ENCODE peak calls at places on chromosomes 3 and 15, in ten cellular contexts. A is astrocyte of the spinal cord; Z is CD4-positive, CD25-positive, alpha-beta regulatory T cell; I is A549; E is BJ; D is lower leg skin; L is cardiac muscle cell; S is tibial nerve; Q is thyroid gland; V is GM12865. K is an unnamed sample.

GRCh38 chr3:100516232-100516631 is 23.8 kb downstream of the TMEM45A start:
- DNase-seq in A (no peak), Z (peak), I (no peak), E (no peak), D (no peak), L (no peak), S (no peak), Q (no peak), V (no peak), K (no peak)

GRCh38 chr15:41480396-41481140 is 13.1 kb upstream of the ITPKA start:
- DNase-seq in A (no peak), Z (no peak), I (no peak), E (no peak), D (no peak), L (no peak), S (no peak), Q (no peak), V (no peak), K (no peak)

GRCh38 chr3:72234394-72234793 is 449.4 kb upstream of the PROK2 start:
- DNase-seq in A (peak), Z (no peak), I (no peak), E (peak), D (no peak), L (no peak), S (no peak), Q (peak), V (no peak), K (no peak)

GRCh38 chr15:99149366-99149765 is 44.5 kb downstream of the SYNM start:
- DNase-seq in A (no peak), Z (no peak), I (no peak), E (no peak), D (no peak), L (no peak), S (no peak), Q (no peak), V (no peak), K (no peak)

GRCh38 chr15:90659481-90659880 is 57.7 kb upstream of the BLM start:
- DNase-seq in A (no peak), Z (no peak), I (no peak), E (no peak), D (no peak), L (no peak), S (no peak), Q (no peak), V (no peak), K (no peak)

GRCh38 chr3:179027326-179027900 is 44.2 kb downstream of the ZMAT3 start:
- DNase-seq in A (peak), Z (no peak), I (no peak), E (no peak), D (no peak), L (no peak), S (no peak), Q (no peak), V (no peak), K (peak)

GRCh38 chr3:27511724-27512422 is 27.7 kb upstream of the SLC4A7 start:
- DNase-seq in A (no peak), Z (no peak), I (no peak), E (no peak), D (no peak), L (no peak), S (no peak), Q (no peak), V (no peak), K (no peak)

GRCh38 chr3:182730675-182731042 is 62.6 kb upstream of the ATP11B start:
- DNase-seq in A (no peak), Z (no peak), I (no peak), E (no peak), D (no peak), L (no peak), S (no peak), Q (no peak), V (no peak), K (no peak)

GRCh38 chr3:73653877-73654276 is 29.1 kb upstream of the PDZRN3 start:
- DNase-seq in A (peak), Z (no peak), I (no peak), E (no peak), D (no peak), L (no peak), S (no peak), Q (no peak), V (no peak), K (no peak)

GRCh38 chr3:59388555-59389280 is 338.9 kb upstream of the CFAP20DC start:
- DNase-seq in A (no peak), Z (peak), I (no peak), E (no peak), D (no peak), L (no peak), S (no peak), Q (no peak), V (peak), K (no peak)

GRCh38 chr3:126212629-126213375 is 32.4 kb upstream of the ALDH1L1 start:
- DNase-seq in A (peak), Z (peak), I (peak), E (no peak), D (no peak), L (peak), S (no peak), Q (peak), V (no peak), K (no peak)

GRCh38 chr15:25659251-25659650 is 203.9 kb downstream of the ATP10A start:
- DNase-seq in A (no peak), Z (no peak), I (no peak), E (no peak), D (no peak), L (no peak), S (no peak), Q (no peak), V (no peak), K (no peak)

GRCh38 chr3:14329116-14329830 is 73.1 kb upstream of the SLC6A6 start:
- DNase-seq in A (peak), Z (no peak), I (no peak), E (no peak), D (no peak), L (no peak), S (no peak), Q (no peak), V (no peak), K (no peak)

GRCh38 chr3:133832802-133833144 is 27.2 kb downstream of the SRPRB start:
- DNase-seq in A (no peak), Z (no peak), I (no peak), E (no peak), D (no peak), L (no peak), S (no peak), Q (no peak), V (no peak), K (no peak)

GRCh38 chr3:16842710-16843270 is 42.0 kb upstream of the PLCL2 start:
- DNase-seq in A (no peak), Z (peak), I (no peak), E (no peak), D (no peak), L (no peak), S (no peak), Q (no peak), V (no peak), K (peak)

GRCh38 chr3:30199096-30199734 is 407.2 kb upstream of the TGFBR2 start:
- DNase-seq in A (peak), Z (peak), I (peak), E (no peak), D (peak), L (peak), S (peak), Q (peak), V (peak), K (no peak)

GRCh38 chr3:169082634-169083033 is 580.9 kb downstream of the MECOM start:
- DNase-seq in A (no peak), Z (no peak), I (no peak), E (no peak), D (no peak), L (no peak), S (no peak), Q (no peak), V (no peak), K (no peak)

GRCh38 chr3:50318163-50318562 is 4.4 kb downstream of the HYAL2 start:
- DNase-seq in A (no peak), Z (no peak), I (no peak), E (no peak), D (no peak), L (no peak), S (no peak), Q (no peak), V (no peak), K (no peak)

GRCh38 chr15:96408591-96409183 is 78.2 kb downstream of the NR2F2 start:
- DNase-seq in A (no peak), Z (no peak), I (no peak), E (no peak), D (no peak), L (no peak), S (no peak), Q (no peak), V (no peak), K (no peak)

GRCh38 chr3:52688266-52688665 is 2.4 kb downstream of the GNL3 start:
- DNase-seq in A (no peak), Z (no peak), I (no peak), E (no peak), D (no peak), L (no peak), S (no peak), Q (no peak), V (no peak), K (peak)

GRCh38 chr15:99421172-99421656 is 144.6 kb upstream of the MEF2A start:
- DNase-seq in A (no peak), Z (peak), I (no peak), E (no peak), D (no peak), L (no peak), S (no peak), Q (no peak), V (no peak), K (no peak)

GRCh38 chr15:57227899-57228298 is 148.4 kb upstream of the CGNL1 start:
- DNase-seq in A (peak), Z (no peak), I (no peak), E (no peak), D (no peak), L (no peak), S (no peak), Q (no peak), V (no peak), K (no peak)

GRCh38 chr3:154932633-154933032 is 147.5 kb upstream of the MME start:
- DNase-seq in A (no peak), Z (no peak), I (no peak), E (no peak), D (no peak), L (no peak), S (no peak), Q (no peak), V (no peak), K (no peak)

GRCh38 chr3:14925729-14926591 is 21.4 kb upstream of the NR2C2 start:
- DNase-seq in A (peak), Z (peak), I (peak), E (no peak), D (no peak), L (peak), S (no peak), Q (peak), V (peak), K (peak)

GRCh38 chr15:69160976-69161877 is 792 bp downstream of the GLCE start:
- DNase-seq in A (peak), Z (peak), I (peak), E (no peak), D (no peak), L (peak), S (no peak), Q (peak), V (peak), K (no peak)

GRCh38 chr3:176190755-176191154 is 1006.5 kb downstream of the TBL1XR1 start:
- DNase-seq in A (no peak), Z (no peak), I (no peak), E (no peak), D (no peak), L (no peak), S (no peak), Q (no peak), V (no peak), K (no peak)

GRCh38 chr3:183924956-183925355 is 40.3 kb upstream of the PARL start:
- DNase-seq in A (peak), Z (no peak), I (peak), E (no peak), D (peak), L (no peak), S (no peak), Q (no peak), V (no peak), K (no peak)

GRCh38 chr15:56587686-56588085 is 122.7 kb upstream of the MNS1 start:
- DNase-seq in A (no peak), Z (no peak), I (no peak), E (no peak), D (no peak), L (no peak), S (no peak), Q (no peak), V (no peak), K (no peak)

GRCh38 chr15:28208583-28208982 is 109.5 kb upstream of the OCA2 start:
- DNase-seq in A (no peak), Z (no peak), I (no peak), E (no peak), D (no peak), L (no peak), S (no peak), Q (no peak), V (no peak), K (peak)

GRCh38 chr15:96177279-96177678 is 153.2 kb upstream of the NR2F2 start:
- DNase-seq in A (peak), Z (no peak), I (no peak), E (no peak), D (no peak), L (no peak), S (no peak), Q (no peak), V (no peak), K (no peak)

GRCh38 chr15:49843725-49844124 is 222.9 kb downstream of the DTWD1 start:
- DNase-seq in A (peak), Z (no peak), I (peak), E (no peak), D (no peak), L (no peak), S (no peak), Q (no peak), V (no peak), K (no peak)

GRCh38 chr3:111989061-111989678 is 9.6 kb upstream of the TAGLN3 start:
- DNase-seq in A (peak), Z (peak), I (peak), E (peak), D (no peak), L (peak), S (no peak), Q (no peak), V (peak), K (no peak)

GRCh38 chr3:12536423-12536822 is 8.9 kb downstream of the MKRN2OS start:
- DNase-seq in A (peak), Z (no peak), I (no peak), E (no peak), D (no peak), L (no peak), S (no peak), Q (no peak), V (no peak), K (no peak)

GRCh38 chr15:53527996-53528395 is 231.5 kb downstream of the WDR72 start:
- DNase-seq in A (no peak), Z (no peak), I (peak), E (no peak), D (no peak), L (no peak), S (no peak), Q (no peak), V (no peak), K (peak)

GRCh38 chr3:70736009-70736408 is 423.6 kb upstream of the MDFIC2 start:
- DNase-seq in A (peak), Z (no peak), I (no peak), E (no peak), D (no peak), L (no peak), S (no peak), Q (no peak), V (no peak), K (no peak)

GRCh38 chr3:38372214-38372601 is 25.6 kb downstream of the XYLB start:
- DNase-seq in A (no peak), Z (no peak), I (no peak), E (no peak), D (no peak), L (no peak), S (no peak), Q (no peak), V (no peak), K (no peak)

DNA sequence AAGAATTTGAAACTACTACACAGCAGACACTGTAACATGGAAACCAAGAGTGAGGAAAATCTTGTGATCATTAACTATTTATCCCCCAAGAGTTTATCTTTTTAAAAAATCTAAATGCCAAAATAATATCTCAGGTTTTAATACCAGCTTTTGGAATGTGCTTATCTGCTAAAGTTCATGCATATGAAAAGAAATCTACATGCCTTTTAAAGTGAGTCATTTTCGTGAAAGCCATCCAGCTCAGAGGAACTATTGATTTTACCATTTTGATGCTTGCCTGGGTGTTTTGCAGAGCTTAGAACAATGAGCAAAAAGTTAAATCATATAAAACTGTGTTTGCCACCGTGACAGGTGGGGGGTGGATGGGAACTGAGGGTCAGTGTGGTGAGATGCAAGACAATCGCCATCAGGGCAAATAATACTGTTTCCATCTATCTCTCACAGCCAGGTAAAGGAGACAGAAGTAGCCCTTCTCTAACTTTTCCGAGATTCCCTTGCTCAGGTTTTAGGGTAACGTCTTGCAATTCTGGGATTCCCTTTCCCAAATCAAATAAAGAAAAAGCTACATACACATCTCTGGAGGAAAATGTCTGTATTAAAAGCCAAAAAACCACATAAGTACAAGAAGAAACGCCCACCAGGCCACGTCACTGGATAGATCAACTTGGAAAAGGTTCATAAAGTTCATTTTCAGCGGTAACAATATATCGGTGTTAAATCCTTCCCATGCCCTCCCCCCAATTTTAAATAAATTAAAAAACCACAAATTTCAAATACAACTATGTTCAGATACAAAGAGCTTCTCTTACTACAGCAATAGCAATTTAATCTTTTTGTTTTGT is 2.0 kb downstream of the TMEM158 start:
- DNase-seq in A (peak), Z (no peak), I (no peak), E (no peak), D (no peak), L (no peak), S (no peak), Q (no peak), V (no peak), K (no peak)
- H3K4me3 ChIP-seq in A (peak), Z (no peak), I (peak), E (peak), D (no peak), L (peak), S (no peak), Q (no peak), V (no peak), K (no peak)

DNA sequence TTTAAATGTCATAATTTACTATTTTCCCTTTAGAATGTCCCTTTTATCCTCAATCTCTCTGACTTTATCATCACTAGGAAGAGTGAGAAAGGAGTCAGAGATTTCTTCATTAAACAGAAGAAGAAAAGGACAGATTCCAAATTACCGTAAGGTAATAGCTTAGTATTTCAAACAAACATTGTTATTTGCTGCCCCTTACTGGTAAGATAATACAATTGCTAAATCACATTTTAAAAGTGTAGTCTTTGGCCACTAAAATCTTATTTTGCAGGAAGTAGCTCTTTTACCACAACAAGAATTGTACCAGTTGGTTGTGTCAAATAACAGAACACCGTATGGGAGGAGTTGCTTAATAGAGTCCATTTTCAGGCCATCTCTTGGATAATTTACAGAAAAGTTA is 53.7 kb downstream of the CGGBP1 start:
- DNase-seq in A (peak), Z (peak), I (peak), E (peak), D (no peak), L (peak), S (no peak), Q (no peak), V (peak), K (peak)
- H3K4me3 ChIP-seq in A (no peak), Z (no peak), I (no peak), E (no peak), D (no peak), L (no peak), S (no peak), Q (no peak), V (no peak), K (no peak)

DNA sequence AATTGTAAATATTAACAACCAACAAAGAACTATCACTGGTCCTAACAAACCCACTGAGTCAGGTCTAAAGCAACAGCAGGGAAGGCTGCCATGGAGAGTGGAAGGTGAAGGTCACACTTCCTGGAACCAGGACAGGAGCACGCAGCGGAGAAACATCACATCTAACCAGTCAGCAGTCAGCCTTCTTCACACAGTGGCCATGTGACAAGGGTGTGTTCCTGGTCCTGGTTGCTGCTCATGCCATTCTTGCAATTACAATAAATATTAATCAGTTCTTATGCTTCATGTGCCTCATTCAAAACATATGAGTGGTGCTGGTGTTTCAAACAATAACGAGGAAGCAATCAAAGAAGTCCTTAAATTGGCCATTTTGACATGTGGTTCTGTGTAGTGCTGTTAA is 162.8 kb downstream of the ARRDC4 start:
- DNase-seq in A (no peak), Z (no peak), I (no peak), E (peak), D (no peak), L (no peak), S (no peak), Q (no peak), V (no peak), K (no peak)
- H3K4me3 ChIP-seq in A (no peak), Z (no peak), I (no peak), E (no peak), D (no peak), L (no peak), S (no peak), Q (no peak), V (no peak), K (no peak)

DNA sequence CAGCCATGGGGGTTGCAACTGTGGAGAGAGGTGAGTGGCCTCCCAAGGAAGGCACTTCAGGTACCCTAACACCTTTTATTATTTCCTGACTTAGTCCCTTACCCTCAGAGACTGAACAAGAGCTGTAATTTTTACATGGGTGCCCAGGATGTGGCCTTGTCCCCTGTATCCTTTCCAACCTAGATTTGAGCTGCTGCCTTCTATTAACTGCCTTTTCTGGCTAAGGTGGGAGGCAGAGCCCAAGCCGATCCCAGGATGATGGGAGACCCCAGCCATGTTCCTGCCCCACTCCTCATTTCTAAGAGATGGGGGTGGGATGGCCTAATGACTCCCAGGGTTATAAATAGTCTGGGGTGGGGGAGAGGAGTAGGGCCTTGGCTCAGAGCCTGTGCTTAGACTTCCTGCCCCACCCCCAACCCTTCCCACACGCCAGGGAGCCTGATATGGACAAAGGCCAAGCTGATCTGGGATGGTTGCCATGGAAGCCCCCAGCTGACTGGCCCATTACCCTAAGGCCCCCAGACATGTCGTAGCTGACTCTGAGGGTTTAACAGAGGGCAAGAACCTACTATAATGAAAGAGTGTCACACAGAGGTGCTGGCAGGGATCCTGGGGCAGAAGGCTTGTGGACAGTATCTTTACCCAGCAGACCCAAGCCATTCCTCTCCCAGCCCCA is 1.9 kb downstream of the KLHDC8B start:
- DNase-seq in A (peak), Z (no peak), I (no peak), E (no peak), D (no peak), L (peak), S (no peak), Q (peak), V (no peak), K (no peak)
- H3K4me3 ChIP-seq in A (no peak), Z (no peak), I (no peak), E (no peak), D (no peak), L (peak), S (no peak), Q (peak), V (no peak), K (no peak)